ENCODE peak calls at places on chromosomes 4 and X, in five cellular contexts. One of them, this sample, is unnamed.

GRCh38 chr4:102223461-102223860 is 121.8 kb downstream of the SLC39A8 start:
- DNase-seq in erythroblast: no peak
- DNase-seq in endothelial cell: no peak
- DNase-seq in GM13977: no peak
- DNase-seq in HEK293T: no peak
- DNase-seq in this sample: no peak

GRCh38 chr4:184100297-184100885 is 117.3 kb downstream of the ENPP6 start:
- DNase-seq in erythroblast: peak; percentile 14
- DNase-seq in endothelial cell: peak; percentile 66
- DNase-seq in GM13977: peak; percentile 80
- DNase-seq in HEK293T: peak; percentile 64
- DNase-seq in this sample: peak; percentile 69

GRCh38 chrX:132480581-132481203 is 8.1 kb downstream of the MBNL3 start:
- DNase-seq in erythroblast: peak; percentile 44
- DNase-seq in endothelial cell: no peak
- DNase-seq in GM13977: peak; percentile 42
- DNase-seq in HEK293T: no peak
- DNase-seq in this sample: no peak

GRCh38 chr4:123116412-123116811 is 194.0 kb upstream of the NUDT6 start:
- DNase-seq in erythroblast: no peak
- DNase-seq in endothelial cell: no peak
- DNase-seq in GM13977: no peak
- DNase-seq in HEK293T: no peak
- DNase-seq in this sample: no peak

GRCh38 chr4:73434311-73434710 is 1.7 kb upstream of the AFP start:
- DNase-seq in erythroblast: no peak
- DNase-seq in endothelial cell: no peak
- DNase-seq in GM13977: peak; percentile 6
- DNase-seq in HEK293T: peak; percentile 17
- DNase-seq in this sample: no peak

GRCh38 chr4:74376888-74377483 is 12.0 kb downstream of the EREG start:
- DNase-seq in erythroblast: peak; percentile 57
- DNase-seq in endothelial cell: no peak
- DNase-seq in GM13977: peak; percentile 47
- DNase-seq in HEK293T: peak; percentile 38
- DNase-seq in this sample: no peak

GRCh38 chrX:41692162-41692749 is 3.5 kb downstream of the GPR34 start:
- DNase-seq in erythroblast: no peak
- DNase-seq in endothelial cell: no peak
- DNase-seq in GM13977: no peak
- DNase-seq in HEK293T: no peak
- DNase-seq in this sample: no peak

GRCh38 chr4:147060171-147060931 is 114.7 kb upstream of the TTC29 start:
- DNase-seq in erythroblast: no peak
- DNase-seq in endothelial cell: no peak
- DNase-seq in GM13977: no peak
- DNase-seq in HEK293T: no peak
- DNase-seq in this sample: no peak

This sample was measured in BE2C.